ENCODE peak calls at places on chromosomes 5 and 9, in seven cellular contexts. H is heart left ventricle, Y is cardiac fibroblast, Z is H7, A is psoas muscle, K is A172, G is NCI-H1436 treated with DMSO at 0.1 percent for 48 hours. E is an unnamed sample.
A peak's percentile ranks its signal among the peaks of the same experiment; 100 is the strongest.

GRCh38 chr9:98191615-98192502 is 578 bp downstream of the CORO2A start:
- DNase-seq in Y (no peak), A (peak; percentile 59), Z (peak; percentile 88), K (peak; percentile 24), H (no peak), G (no peak), E (peak; percentile 27)

GRCh38 chr9:133113163-133113927 is 7.7 kb downstream of the RALGDS start:
- DNase-seq in Y (peak; percentile 62), Z (no peak), A (peak; percentile 71), H (peak; percentile 68), G (no peak), K (peak; percentile 81), E (peak; percentile 66)

GRCh38 chr9:78601957-78602565 is 305.1 kb downstream of the PSAT1 start:
- DNase-seq in Z (no peak), Y (peak; percentile 58), A (no peak), H (no peak), G (peak; percentile 89), K (peak; percentile 72), E (peak; percentile 5)

GRCh38 chr5:176161431-176161830 is 76.8 kb upstream of the SIMC1 start:
- DNase-seq in G (no peak), Z (no peak), Y (peak; percentile 31), H (no peak), K (no peak), A (no peak), E (no peak)

GRCh38 chr5:169344629-169345028 is 43.7 kb upstream of the SLIT3 start:
- DNase-seq in G (no peak), Z (no peak), K (no peak), A (no peak), H (no peak), Y (peak; percentile 7), E (no peak)

GRCh38 chr9:33287087-33287490 is 3.2 kb upstream of the NFX1 start:
- DNase-seq in H (peak; percentile 36), A (no peak), G (peak; percentile 26), Z (peak; percentile 78), K (peak; percentile 68), Y (peak; percentile 86), E (no peak)

GRCh38 chr9:93184439-93185221 is 691 bp downstream of the WNK2 start:
- DNase-seq in A (no peak), G (no peak), Y (no peak), H (no peak), Z (peak; percentile 91), K (no peak), E (no peak)

GRCh38 chr9:38178282-38178681 is 109.3 kb upstream of the SHB start:
- DNase-seq in A (no peak), H (no peak), Z (no peak), G (no peak), K (peak; percentile 40), Y (no peak), E (no peak)

GRCh38 chr9:37029304-37029775 is 4.7 kb downstream of the PAX5 start:
- DNase-seq in A (no peak), H (no peak), Z (no peak), K (no peak), G (no peak), Y (no peak), E (no peak)

GRCh38 chr5:124157320-124157719 is 589.1 kb downstream of the ZNF608 start:
- DNase-seq in Z (no peak), G (no peak), H (no peak), A (no peak), K (peak; percentile 7), Y (no peak), E (no peak)

GRCh38 chr5:139147743-139148079 is 50.5 kb downstream of the SIL1 start:
- DNase-seq in G (no peak), Z (no peak), K (peak; percentile 70), H (peak; percentile 60), A (peak; percentile 73), Y (peak; percentile 86), E (peak; percentile 65)

GRCh38 chr9:113573303-113573958 is 109.9 kb downstream of the RGS3 start:
- DNase-seq in Y (no peak), K (no peak), A (peak; percentile 55), Z (no peak), G (no peak), H (peak; percentile 59), E (no peak)

GRCh38 chr9:23850242-23851023 is 24.4 kb upstream of the ELAVL2 start:
- DNase-seq in Y (no peak), Z (peak; percentile 68), A (no peak), H (no peak), K (peak; percentile 36), G (no peak), E (no peak)

GRCh38 chr5:13987843-13988464 is 43.5 kb upstream of the DNAH5 start:
- DNase-seq in K (peak; percentile 81), Y (peak; percentile 70), Z (peak; percentile 73), A (no peak), G (no peak), H (no peak), E (no peak)

GRCh38 chr5:2223303-2223702 is 340.6 kb upstream of the IRX4 start:
- DNase-seq in Y (no peak), Z (no peak), A (no peak), H (no peak), K (no peak), G (no peak), E (no peak)

GRCh38 chr5:59473611-59474010 is 419.9 kb downstream of the PDE4D start:
- DNase-seq in A (no peak), G (no peak), H (no peak), K (no peak), Y (no peak), Z (no peak), E (no peak)

GRCh38 chr9:106864533-106865143 is 1.7 kb downstream of the ZNF462 start:
- DNase-seq in G (no peak), H (no peak), K (no peak), Y (peak; percentile 61), A (no peak), Z (peak; percentile 29), E (no peak)

GRCh38 chr5:74206571-74207550 is 433.7 kb downstream of the ENC1 start:
- DNase-seq in Z (peak; percentile 11), G (peak; percentile 94), A (peak; percentile 86), Y (peak; percentile 84), H (peak; percentile 34), K (peak; percentile 77), E (peak; percentile 65)

GRCh38 chr9:92977279-92977678 is 30.0 kb downstream of the FGD3 start:
- DNase-seq in Y (no peak), G (no peak), K (no peak), Z (no peak), A (no peak), H (no peak), E (no peak)

GRCh38 chr9:93058357-93059096 is at the start of gene SUSD3:
- DNase-seq in G (no peak), Y (peak; percentile 71), A (peak; percentile 73), H (peak; percentile 62), K (no peak), Z (peak; percentile 99), E (peak; percentile 47)

GRCh38 chr9:23554691-23555090 is 271.3 kb downstream of the ELAVL2 start:
- DNase-seq in A (no peak), G (no peak), Y (no peak), K (no peak), H (no peak), Z (no peak), E (no peak)

E was measured in heart right ventricle.